ENCODE peak calls at places on chromosome 15, in ten cellular contexts. Y, Q, S, T, E, G, H, M, B and A are unnamed samples.

GRCh38 chr15:42275780-42276395 is 2.7 kb upstream of the TMEM87A start:
- DNase-seq in Y (no peak), Q (no peak), S (no peak), T (no peak), E (no peak), G (no peak), H (peak; percentile 14), M (no peak), B (no peak), A (no peak)

GRCh38 chr15:40249477-40250303 is 10.8 kb downstream of the PAK6 start:
- DNase-seq in Y (peak; percentile 32), Q (no peak), S (no peak), T (no peak), E (no peak), G (no peak), H (no peak), M (no peak), B (no peak), A (no peak)

GRCh38 chr15:69540622-69541021 is 88.0 kb downstream of the RPLP1 start:
- DNase-seq in Y (peak; percentile 62), Q (no peak), S (peak; percentile 93), T (no peak), E (no peak), G (no peak), H (no peak), M (no peak), B (no peak), A (no peak)

GRCh38 chr15:33068007-33068441 is 126.5 kb downstream of the FMN1 start:
- DNase-seq in Y (peak; percentile 74), Q (peak; percentile 67), S (no peak), T (no peak), E (peak; percentile 16), G (no peak), H (no peak), M (peak; percentile 20), B (no peak), A (peak; percentile 46)

GRCh38 chr15:67144609-67145306 is 79.4 kb downstream of the SMAD3 start:
- DNase-seq in Y (no peak), Q (no peak), S (no peak), T (no peak), E (no peak), G (no peak), H (no peak), M (no peak), B (no peak), A (no peak)

GRCh38 chr15:34514251-34514760 is 69.1 kb downstream of the GOLGA8B start:
- DNase-seq in Y (peak; percentile 74), Q (peak; percentile 21), S (no peak), T (no peak), E (peak; percentile 40), G (peak; percentile 76), H (peak; percentile 49), M (no peak), B (no peak), A (no peak)

GRCh38 chr15:29988689-29989088 is 94.1 kb upstream of the GOLGA8J start:
- DNase-seq in Y (no peak), Q (no peak), S (no peak), T (no peak), E (no peak), G (no peak), H (no peak), M (no peak), B (no peak), A (no peak)

GRCh38 chr15:50017522-50017921 is 101.5 kb downstream of the ATP8B4 start:
- DNase-seq in Y (no peak), Q (no peak), S (no peak), T (no peak), E (no peak), G (no peak), H (no peak), M (no peak), B (no peak), A (no peak)

GRCh38 chr15:28094732-28095521 is 4.2 kb downstream of the OCA2 start:
- DNase-seq in Y (no peak), Q (no peak), S (no peak), T (no peak), E (peak; percentile 24), G (no peak), H (no peak), M (no peak), B (no peak), A (no peak)

GRCh38 chr15:100125627-100126231 is 216.0 kb downstream of the ADAMTS17 start:
- DNase-seq in Y (peak; percentile 82), Q (no peak), S (no peak), T (no peak), E (no peak), G (no peak), H (no peak), M (no peak), B (no peak), A (no peak)

GRCh38 chr15:71336671-71337070 is 221.4 kb downstream of the THSD4 start:
- DNase-seq in Y (no peak), Q (no peak), S (no peak), T (no peak), E (no peak), G (no peak), H (no peak), M (peak; percentile 30), B (no peak), A (no peak)

GRCh38 chr15:49978171-49978570 is 140.9 kb downstream of the ATP8B4 start:
- DNase-seq in Y (no peak), Q (no peak), S (no peak), T (no peak), E (no peak), G (no peak), H (no peak), M (no peak), B (no peak), A (no peak)

GRCh38 chr15:79035111-79035601 is 55.4 kb downstream of the RASGRF1 start:
- DNase-seq in Y (no peak), Q (no peak), S (no peak), T (no peak), E (no peak), G (peak; percentile 67), H (no peak), M (peak; percentile 68), B (no peak), A (peak; percentile 22)
- TF ChIP-seq CTCF in Y (no peak), Q (no peak), S (peak; percentile 24), T (peak; percentile 39), E (no peak), G (peak; percentile 3), H (no peak), M (no peak), B (peak; percentile 40), A (no peak)

GRCh38 chr15:48459571-48460461 is 128.6 kb downstream of the DUT start:
- DNase-seq in Y (no peak), Q (peak; percentile 42), S (no peak), T (peak; percentile 78), E (no peak), G (no peak), H (no peak), M (peak; percentile 39), B (no peak), A (peak; percentile 35)
- TF ChIP-seq CTCF in Y (no peak), Q (no peak), S (no peak), T (no peak), E (no peak), G (no peak), H (no peak), M (no peak), B (no peak), A (no peak)

GRCh38 chr15:80512729-80513670 is 108.8 kb downstream of the ARNT2 start:
- DNase-seq in Y (no peak), Q (peak; percentile 30), S (no peak), T (peak; percentile 6), E (peak; percentile 5), G (no peak), H (no peak), M (peak; percentile 38), B (no peak), A (peak; percentile 28)
- TF ChIP-seq CTCF in Y (no peak), Q (peak; percentile 59), S (peak; percentile 15), T (peak; percentile 35), E (no peak), G (no peak), H (no peak), M (peak; percentile 43), B (no peak), A (peak; percentile 29)

GRCh38 chr15:63382966-63383710 is 1.5 kb upstream of the CA12 start:
- DNase-seq in Y (no peak), Q (no peak), S (no peak), T (no peak), E (no peak), G (no peak), H (no peak), M (no peak), B (no peak), A (no peak)

GRCh38 chr15:63387741-63388468 is 6.3 kb upstream of the CA12 start:
- DNase-seq in Y (no peak), Q (no peak), S (no peak), T (no peak), E (no peak), G (no peak), H (no peak), M (no peak), B (no peak), A (no peak)

GRCh38 chr15:63389902-63390301 is 8.3 kb upstream of the CA12 start:
- DNase-seq in Y (no peak), Q (no peak), S (peak; percentile 32), T (peak; percentile 34), E (no peak), G (no peak), H (peak; percentile 50), M (peak; percentile 50), B (no peak), A (peak; percentile 67)

GRCh38 chr15:63388511-63388910 is 6.9 kb upstream of the CA12 start:
- DNase-seq in Y (no peak), Q (no peak), S (no peak), T (no peak), E (no peak), G (no peak), H (no peak), M (no peak), B (no peak), A (no peak)

GRCh38 chr15:63385911-63386531 is 4.4 kb upstream of the CA12 start:
- DNase-seq in Y (no peak), Q (no peak), S (no peak), T (no peak), E (no peak), G (no peak), H (no peak), M (peak; percentile 89), B (no peak), A (peak; percentile 89)
- TF ChIP-seq CTCF in Y (no peak), Q (no peak), S (no peak), T (no peak), E (no peak), G (no peak), H (no peak), M (no peak), B (no peak), A (no peak)